ENCODE peak calls at places on chromosomes 12 and 14, in eight cellular contexts. G, O, U, S, A, X, D and M are unnamed samples.
A peak's percentile ranks its signal among the peaks of the same experiment; 100 is the strongest.

GRCh38 chr14:89165189-89165809 is 251.7 kb downstream of the FOXN3 start:
- DNase-seq in G (no peak), X (peak; percentile 42), U (peak; percentile 12), S (no peak), O (peak; percentile 36), A (peak; percentile 9), D (peak; percentile 29), M (peak; percentile 57)

GRCh38 chr14:26216797-26217196 is 381.0 kb downstream of the NOVA1 start:
- DNase-seq in S (no peak), U (no peak), O (no peak), X (no peak), G (no peak), D (no peak), A (no peak), M (no peak)

GRCh38 chr12:75913502-75914110 is 118.0 kb downstream of the PHLDA1 start:
- DNase-seq in A (no peak), G (no peak), U (no peak), X (no peak), O (no peak), D (no peak), S (no peak), M (no peak)

GRCh38 chr12:75854681-75855309 is 176.8 kb downstream of the PHLDA1 start:
- DNase-seq in S (no peak), D (no peak), U (peak; percentile 86), O (no peak), A (no peak), G (no peak), X (no peak), M (no peak)

GRCh38 chr12:62660763-62661162 is 194.1 kb downstream of the MON2 start:
- DNase-seq in A (no peak), D (no peak), X (no peak), O (no peak), U (peak; percentile 87), G (no peak), S (no peak), M (no peak)

GRCh38 chr12:110767863-110768262 is 25.2 kb upstream of the PPP1CC start:
- DNase-seq in O (no peak), X (no peak), S (no peak), D (no peak), A (no peak), U (no peak), G (no peak), M (no peak)

GRCh38 chr14:100288382-100289185 is 17.7 kb downstream of the SLC25A29 start:
- DNase-seq in G (no peak), O (no peak), S (no peak), U (peak; percentile 48), A (no peak), X (no peak), D (no peak), M (no peak)

GRCh38 chr14:75339059-75339458 is 60.4 kb downstream of the FOS start:
- DNase-seq in X (no peak), U (peak; percentile 85), G (no peak), D (no peak), O (no peak), A (no peak), S (no peak), M (no peak)

GRCh38 chr12:82687020-82687951 is 580 bp downstream of the TMTC2 start:
- DNase-seq in U (peak; percentile 84), X (no peak), O (no peak), A (peak; percentile 58), S (peak; percentile 81), G (peak; percentile 89), D (peak; percentile 45), M (peak; percentile 75)

GRCh38 chr12:55687746-55688145 is 20.0 kb downstream of the ITGA7 start:
- DNase-seq in O (no peak), U (no peak), X (no peak), A (no peak), D (no peak), G (no peak), S (no peak), M (no peak)

GRCh38 chr14:54490448-54490805 is 1.6 kb upstream of the GMFB start:
- DNase-seq in D (no peak), U (no peak), G (no peak), S (no peak), A (no peak), O (no peak), X (no peak), M (no peak)

GRCh38 chr14:51073751-51074150 is 21.2 kb downstream of the TRIM9 start:
- DNase-seq in X (no peak), D (no peak), O (no peak), S (no peak), A (no peak), G (no peak), U (no peak), M (no peak)

GRCh38 chr14:64971890-64972785 is at the start of gene RAB15:
- DNase-seq in X (no peak), G (peak; percentile 87), D (peak; percentile 49), O (no peak), A (peak; percentile 39), U (peak; percentile 76), S (no peak), M (peak; percentile 19)

GRCh38 chr14:58501214-58501816 is 73.8 kb downstream of the KIAA0586 start:
- DNase-seq in D (no peak), O (peak; percentile 20), X (peak; percentile 60), A (peak; percentile 55), G (no peak), U (peak; percentile 79), S (no peak), M (peak; percentile 52)

GRCh38 chr14:76085358-76085757 is 66.4 kb upstream of the GPATCH2L start:
- DNase-seq in D (no peak), O (no peak), X (no peak), G (no peak), S (no peak), U (no peak), A (no peak), M (no peak)

GRCh38 chr14:63897706-63898105 is 44.9 kb downstream of the SYNE2 start:
- DNase-seq in U (peak; percentile 6), X (no peak), A (no peak), O (no peak), S (no peak), G (no peak), D (no peak), M (no peak)

GRCh38 chr14:77041837-77042557 is 13.5 kb upstream of the IRF2BPL start:
- DNase-seq in U (peak; percentile 95), G (no peak), O (no peak), D (no peak), X (peak; percentile 65), A (no peak), S (no peak), M (no peak)

GRCh38 chr12:68119724-68120211 is 39.8 kb downstream of the IFNG start:
- DNase-seq in S (no peak), D (peak; percentile 11), X (no peak), G (no peak), U (no peak), A (peak; percentile 57), O (no peak), M (peak; percentile 16)

GRCh38 chr12:15227004-15227679 is 5.9 kb upstream of the RERG start:
- DNase-seq in X (peak; percentile 20), O (no peak), D (no peak), U (peak; percentile 81), S (peak; percentile 66), A (peak; percentile 40), G (no peak), M (peak; percentile 39)

GRCh38 chr12:52220456-52220855 is 12.6 kb upstream of the KRT7 start:
- DNase-seq in U (no peak), A (no peak), S (no peak), X (no peak), O (no peak), G (peak; percentile 23), D (no peak), M (no peak)

GRCh38 chr12:3752096-3752709 is 706 bp downstream of the CRACR2A start:
- DNase-seq in X (no peak), D (peak; percentile 71), S (no peak), G (peak; percentile 81), U (peak; percentile 46), O (peak; percentile 66), A (peak; percentile 81), M (peak; percentile 55)

GRCh38 chr12:57765698-57766463 is 997 bp downstream of the CYP27B1 start:
- DNase-seq in S (no peak), X (no peak), A (no peak), O (no peak), U (peak; percentile 40), D (no peak), G (no peak), M (no peak)

GRCh38 chr12:68097386-68097785 is 62.2 kb downstream of the IFNG start:
- DNase-seq in U (no peak), X (no peak), G (no peak), A (no peak), O (no peak), S (no peak), D (no peak), M (no peak)